ENCODE peak calls at places on chromosomes 13 and 19, in six cellular contexts. U, Y, F, M, N and W are unnamed samples.

GRCh38 chr13:21138561-21138960 is 37.8 kb downstream of the SKA3 start:
- DNase-seq in U (no peak), Y (no peak), F (no peak), M (no peak), N (no peak), W (no peak)

GRCh38 chr13:80000679-80001509 is 340.0 kb downstream of the SPRY2 start:
- DNase-seq in U (no peak), Y (no peak), F (no peak), M (no peak), N (no peak), W (no peak)

GRCh38 chr13:69580255-69580654 is 527.4 kb upstream of the ATXN8OS start:
- DNase-seq in U (no peak), Y (no peak), F (no peak), M (no peak), N (no peak), W (no peak)

GRCh38 chr13:108044929-108045328 is 170.4 kb downstream of the LIG4 start:
- DNase-seq in U (no peak), Y (no peak), F (no peak), M (no peak), N (no peak), W (no peak)

GRCh38 chr13:111424134-111424533 is 103.7 kb downstream of the TEX29 start:
- DNase-seq in U (no peak), Y (no peak), F (no peak), M (no peak), N (no peak), W (no peak)

GRCh38 chr13:111371211-111371610 is 50.8 kb downstream of the TEX29 start:
- DNase-seq in U (no peak), Y (no peak), F (no peak), M (no peak), N (no peak), W (no peak)

GRCh38 chr13:26726684-26727083 is 33.9 kb downstream of the GPR12 start:
- DNase-seq in U (no peak), Y (no peak), F (no peak), M (no peak), N (no peak), W (no peak)

GRCh38 chr19:55231391-55232283 is 3.1 kb upstream of the TMEM86B start:
- DNase-seq in U (no peak), Y (no peak), F (no peak), M (no peak), N (no peak), W (no peak)

GRCh38 chr13:109389456-109389855 is 396.9 kb downstream of the IRS2 start:
- DNase-seq in U (no peak), Y (no peak), F (no peak), M (no peak), N (no peak), W (no peak)

GRCh38 chr13:92573467-92574057 is 653.0 kb upstream of the GPC6 start:
- DNase-seq in U (no peak), Y (peak; percentile 0), F (no peak), M (peak; percentile 33), N (no peak), W (no peak)

GRCh38 chr13:105445793-105446192 is 1089.7 kb downstream of the EFNB2 start:
- DNase-seq in U (no peak), Y (no peak), F (no peak), M (no peak), N (no peak), W (no peak)

GRCh38 chr13:35953537-35954206 is 177.5 kb downstream of the DCLK1 start:
- DNase-seq in U (peak; percentile 92), Y (peak; percentile 7), F (peak; percentile 70), M (peak; percentile 87), N (peak; percentile 76), W (no peak)

GRCh38 chr19:54418030-54418929 is 3.0 kb downstream of the TTYH1 start:
- DNase-seq in U (no peak), Y (no peak), F (no peak), M (peak; percentile 62), N (no peak), W (no peak)

GRCh38 chr19:3184847-3185481 is 766 bp upstream of the NCLN start:
- DNase-seq in U (peak; percentile 80), Y (peak; percentile 28), F (peak; percentile 51), M (peak; percentile 94), N (peak; percentile 78), W (peak; percentile 90)

GRCh38 chr19:45935267-45935666 is 20.7 kb upstream of the NANOS2 start:
- DNase-seq in U (no peak), Y (no peak), F (no peak), M (no peak), N (no peak), W (no peak)

GRCh38 chr13:72889496-72889895 is 107.6 kb downstream of the PIBF1 start:
- DNase-seq in U (no peak), Y (no peak), F (no peak), M (no peak), N (no peak), W (peak; percentile 93)

GRCh38 chr13:66780814-66781213 is 449.3 kb downstream of the PCDH9 start:
- DNase-seq in U (no peak), Y (no peak), F (no peak), M (no peak), N (no peak), W (no peak)

GRCh38 chr19:10514211-10515145 is 2.8 kb downstream of the S1PR5 start:
- DNase-seq in U (no peak), Y (no peak), F (no peak), M (no peak), N (no peak), W (peak; percentile 39)

GRCh38 chr13:61410669-61411297 is 4.9 kb downstream of the PCDH20 start:
- DNase-seq in U (no peak), Y (no peak), F (no peak), M (no peak), N (no peak), W (peak; percentile 5)

GRCh38 chr19:55809381-55810058 is 22.3 kb downstream of the NLRP11 start:
- DNase-seq in U (no peak), Y (peak; percentile 48), F (no peak), M (peak; percentile 93), N (peak; percentile 37), W (peak; percentile 78)

GRCh38 chr13:52070929-52071523 is 46.5 kb downstream of the UTP14C start:
- DNase-seq in U (no peak), Y (no peak), F (no peak), M (no peak), N (no peak), W (no peak)

DNA sequence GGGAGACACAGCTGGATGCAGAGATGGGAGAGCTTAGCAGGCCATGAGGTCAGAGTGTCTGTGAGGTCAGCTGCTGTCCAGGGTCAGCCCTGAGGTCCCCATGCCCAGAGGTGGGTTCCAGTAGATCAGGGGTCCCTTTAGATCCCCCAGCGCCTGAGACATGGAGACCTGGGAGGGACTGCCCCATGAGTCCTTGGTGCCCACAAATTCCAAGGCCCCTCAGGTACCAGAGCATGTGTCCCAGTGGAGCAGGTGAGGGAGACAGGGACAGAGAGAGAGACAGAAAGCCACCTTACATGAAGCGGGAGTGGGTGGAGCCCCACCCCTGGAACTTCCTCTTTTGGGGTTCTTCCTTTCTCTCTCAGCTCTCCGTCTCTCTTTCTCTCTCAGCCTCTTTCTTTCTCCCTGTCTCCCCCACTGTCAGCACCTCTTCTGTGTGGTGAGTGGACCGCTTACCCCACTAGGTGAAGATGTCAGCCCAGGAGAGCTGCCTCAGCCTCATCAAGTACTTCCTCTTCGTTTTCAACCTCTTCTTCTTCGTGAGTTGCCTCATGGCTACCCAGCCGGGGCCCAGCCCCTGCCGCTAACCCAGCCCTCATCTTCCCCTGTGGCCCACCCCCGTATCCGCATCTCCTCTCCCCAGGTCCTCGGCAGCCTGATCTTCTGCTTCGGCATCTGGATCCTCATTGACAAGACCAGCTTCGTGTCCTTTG is at the start of gene CD37:
- DNase-seq in U (no peak), Y (no peak), F (no peak), M (no peak), N (no peak), W (no peak)
- TF ChIP-seq POLR2A in U (no peak), Y (no peak), F (peak; percentile 11), M (no peak), N (no peak), W (peak; percentile 65)

GRCh38 chr13:30486230-30487074 is 20.7 kb upstream of the HMGB1 start:
- DNase-seq in U (no peak), Y (no peak), F (no peak), M (no peak), N (no peak), W (no peak)
- TF ChIP-seq POLR2A in U (no peak), Y (no peak), F (no peak), M (no peak), N (no peak), W (no peak)

GRCh38 chr13:34152996-34153395 is 335.0 kb downstream of the RFC3 start:
- DNase-seq in U (no peak), Y (no peak), F (no peak), M (no peak), N (no peak), W (no peak)
- TF ChIP-seq POLR2A in U (no peak), Y (no peak), F (no peak), M (no peak), N (no peak), W (no peak)

GRCh38 chr19:39405261-39405912 is 1.3 kb upstream of the ZFP36 start:
- DNase-seq in U (peak; percentile 38), Y (no peak), F (no peak), M (no peak), N (no peak), W (no peak)

GRCh38 chr19:39400997-39401548 is 5.6 kb upstream of the ZFP36 start:
- DNase-seq in U (no peak), Y (peak; percentile 90), F (no peak), M (no peak), N (no peak), W (no peak)

GRCh38 chr19:39403331-39404312 is 3.0 kb upstream of the ZFP36 start:
- DNase-seq in U (peak; percentile 100), Y (peak; percentile 98), F (peak; percentile 99), M (peak; percentile 95), N (peak; percentile 100), W (peak; percentile 95)

GRCh38 chr19:39401549-39402416 is 4.9 kb upstream of the ZFP36 start:
- DNase-seq in U (peak; percentile 59), Y (no peak), F (no peak), M (peak; percentile 67), N (peak; percentile 41), W (peak; percentile 86)

GRCh38 chr19:39402417-39403297 is 4.0 kb upstream of the ZFP36 start:
- DNase-seq in U (peak; percentile 98), Y (peak; percentile 75), F (peak; percentile 90), M (peak; percentile 93), N (peak; percentile 96), W (peak; percentile 85)
- TF ChIP-seq POLR2A in U (peak; percentile 12), Y (peak; percentile 41), F (peak; percentile 68), M (peak; percentile 16), N (no peak), W (peak; percentile 47)

DNA sequence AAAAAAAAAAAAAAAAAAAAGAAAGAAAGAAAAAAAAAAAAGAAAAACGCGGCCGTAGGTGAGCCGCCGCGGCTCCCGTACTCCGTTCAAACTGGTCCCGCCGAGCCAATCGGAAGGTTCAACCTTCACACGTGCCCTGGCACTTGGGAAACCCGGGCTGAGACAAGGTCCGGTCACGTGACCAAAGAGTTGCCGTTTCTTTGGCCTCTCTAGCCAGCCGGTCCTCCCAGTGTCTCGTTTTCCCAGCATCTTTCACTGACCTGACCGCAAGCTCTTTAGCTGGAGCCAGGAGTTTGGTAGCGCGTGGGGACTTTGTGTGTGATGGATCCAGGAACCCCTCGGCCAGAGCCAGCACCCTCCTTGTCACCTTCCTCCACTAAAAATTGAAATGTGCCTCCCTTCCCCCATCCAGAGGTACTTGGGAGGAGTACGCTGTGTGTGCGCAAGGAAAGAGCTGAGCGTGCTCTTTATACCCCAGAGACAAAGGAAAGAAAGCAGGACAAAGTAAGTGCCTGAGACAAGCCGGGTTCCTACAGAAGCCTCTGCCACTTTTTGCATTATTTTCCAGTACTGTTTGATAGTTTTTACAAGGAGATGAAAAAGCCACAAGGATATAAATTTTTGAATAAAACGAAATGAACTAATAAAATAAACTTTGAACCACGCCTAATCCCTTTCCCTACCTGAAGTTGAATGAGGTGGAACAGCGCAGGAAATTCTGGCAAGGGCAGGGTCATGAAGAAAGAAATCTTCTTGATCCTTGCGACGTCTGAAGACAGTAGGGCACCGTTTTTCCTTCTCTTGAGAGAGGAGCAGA is 958 bp downstream of the TNPO2 start:
- DNase-seq in U (peak; percentile 99), Y (peak; percentile 96), F (peak; percentile 94), M (peak; percentile 99), N (peak; percentile 99), W (peak; percentile 99)
- TF ChIP-seq POLR2A in U (no peak), Y (peak; percentile 38), F (peak; percentile 49), M (no peak), N (no peak), W (peak; percentile 76)